ENCODE peak calls at places on chromosome 20, in nine cellular contexts. One of them, this sample, is unnamed.

GRCh38 chr20:59948828-59949720 is 8.9 kb downstream of the FAM217B start:
- DNase-seq in ELR: peak
- DNase-seq in BE2C: peak
- DNase-seq in NCI-H1436: peak
- DNase-seq in DMS153: peak
- DNase-seq in non-pigmented ciliary epithelial cell: peak
- DNase-seq in activated T-cell treated with anti-CD3 and anti-CD28 coated beads, Interleukin-2, amount 50 U/mL, for 72 hours: peak
- DNase-seq in activated CD8-positive, alpha-beta memory T cell treated with anti-CD3 and anti-CD28 coated beads for 4 hours: no peak
- DNase-seq in omental fat pad: no peak
- DNase-seq in this sample: peak

GRCh38 chr20:24438331-24438730 is 31.1 kb upstream of the SYNDIG1 start:
- DNase-seq in activated T-cell treated with anti-CD3 and anti-CD28 coated beads, Interleukin-2, amount 50 U/mL, for 72 hours: no peak
- DNase-seq in BE2C: no peak
- DNase-seq in ELR: no peak
- DNase-seq in NCI-H1436: no peak
- DNase-seq in activated CD8-positive, alpha-beta memory T cell treated with anti-CD3 and anti-CD28 coated beads for 4 hours: no peak
- DNase-seq in omental fat pad: no peak
- DNase-seq in DMS153: no peak
- DNase-seq in non-pigmented ciliary epithelial cell: no peak
- DNase-seq in this sample: no peak

GRCh38 chr20:22584922-22585785 is 782 bp upstream of the FOXA2 start:
- DNase-seq in ELR: no peak
- DNase-seq in non-pigmented ciliary epithelial cell: no peak
- DNase-seq in activated T-cell treated with anti-CD3 and anti-CD28 coated beads, Interleukin-2, amount 50 U/mL, for 72 hours: no peak
- DNase-seq in activated CD8-positive, alpha-beta memory T cell treated with anti-CD3 and anti-CD28 coated beads for 4 hours: no peak
- DNase-seq in omental fat pad: no peak
- DNase-seq in DMS153: no peak
- DNase-seq in NCI-H1436: peak
- DNase-seq in BE2C: no peak
- DNase-seq in this sample: peak

GRCh38 chr20:19244291-19244690 is 31.8 kb downstream of the SLC24A3 start:
- DNase-seq in NCI-H1436: no peak
- DNase-seq in omental fat pad: no peak
- DNase-seq in DMS153: no peak
- DNase-seq in non-pigmented ciliary epithelial cell: no peak
- DNase-seq in BE2C: no peak
- DNase-seq in activated CD8-positive, alpha-beta memory T cell treated with anti-CD3 and anti-CD28 coated beads for 4 hours: no peak
- DNase-seq in activated T-cell treated with anti-CD3 and anti-CD28 coated beads, Interleukin-2, amount 50 U/mL, for 72 hours: no peak
- DNase-seq in ELR: no peak
- DNase-seq in this sample: no peak

GRCh38 chr20:2219481-2220006 is 76.3 kb upstream of the TGM3 start:
- DNase-seq in BE2C: no peak
- DNase-seq in ELR: no peak
- DNase-seq in activated T-cell treated with anti-CD3 and anti-CD28 coated beads, Interleukin-2, amount 50 U/mL, for 72 hours: no peak
- DNase-seq in activated CD8-positive, alpha-beta memory T cell treated with anti-CD3 and anti-CD28 coated beads for 4 hours: no peak
- DNase-seq in DMS153: no peak
- DNase-seq in omental fat pad: no peak
- DNase-seq in non-pigmented ciliary epithelial cell: no peak
- DNase-seq in NCI-H1436: no peak
- DNase-seq in this sample: no peak

GRCh38 chr20:1130849-1131248 is 12.4 kb downstream of the PSMF1 start:
- DNase-seq in BE2C: no peak
- DNase-seq in DMS153: no peak
- DNase-seq in ELR: no peak
- DNase-seq in non-pigmented ciliary epithelial cell: no peak
- DNase-seq in NCI-H1436: no peak
- DNase-seq in activated T-cell treated with anti-CD3 and anti-CD28 coated beads, Interleukin-2, amount 50 U/mL, for 72 hours: no peak
- DNase-seq in omental fat pad: no peak
- DNase-seq in activated CD8-positive, alpha-beta memory T cell treated with anti-CD3 and anti-CD28 coated beads for 4 hours: no peak
- DNase-seq in this sample: no peak

GRCh38 chr20:56924976-56925695 is 296.0 kb downstream of the TFAP2C start:
- DNase-seq in DMS153: no peak
- DNase-seq in activated T-cell treated with anti-CD3 and anti-CD28 coated beads, Interleukin-2, amount 50 U/mL, for 72 hours: no peak
- DNase-seq in NCI-H1436: no peak
- DNase-seq in activated CD8-positive, alpha-beta memory T cell treated with anti-CD3 and anti-CD28 coated beads for 4 hours: no peak
- DNase-seq in non-pigmented ciliary epithelial cell: no peak
- DNase-seq in omental fat pad: no peak
- DNase-seq in ELR: no peak
- DNase-seq in BE2C: peak
- DNase-seq in this sample: no peak

GRCh38 chr20:10924628-10925266 is 250.9 kb upstream of the JAG1 start:
- DNase-seq in omental fat pad: no peak
- DNase-seq in DMS153: peak
- DNase-seq in ELR: peak
- DNase-seq in BE2C: no peak
- DNase-seq in activated T-cell treated with anti-CD3 and anti-CD28 coated beads, Interleukin-2, amount 50 U/mL, for 72 hours: no peak
- DNase-seq in activated CD8-positive, alpha-beta memory T cell treated with anti-CD3 and anti-CD28 coated beads for 4 hours: no peak
- DNase-seq in non-pigmented ciliary epithelial cell: no peak
- DNase-seq in NCI-H1436: peak
- DNase-seq in this sample: peak

GRCh38 chr20:48725589-48725991 is 102.2 kb downstream of the PREX1 start:
- DNase-seq in activated CD8-positive, alpha-beta memory T cell treated with anti-CD3 and anti-CD28 coated beads for 4 hours: no peak
- DNase-seq in NCI-H1436: no peak
- DNase-seq in BE2C: peak
- DNase-seq in ELR: peak
- DNase-seq in omental fat pad: no peak
- DNase-seq in activated T-cell treated with anti-CD3 and anti-CD28 coated beads, Interleukin-2, amount 50 U/mL, for 72 hours: no peak
- DNase-seq in DMS153: no peak
- DNase-seq in non-pigmented ciliary epithelial cell: no peak
- DNase-seq in this sample: no peak

GRCh38 chr20:44280387-44280786 is 30.6 kb downstream of the FITM2 start:
- DNase-seq in non-pigmented ciliary epithelial cell: no peak
- DNase-seq in activated T-cell treated with anti-CD3 and anti-CD28 coated beads, Interleukin-2, amount 50 U/mL, for 72 hours: no peak
- DNase-seq in activated CD8-positive, alpha-beta memory T cell treated with anti-CD3 and anti-CD28 coated beads for 4 hours: no peak
- DNase-seq in ELR: no peak
- DNase-seq in BE2C: no peak
- DNase-seq in NCI-H1436: no peak
- DNase-seq in omental fat pad: no peak
- DNase-seq in DMS153: no peak
- DNase-seq in this sample: no peak

GRCh38 chr20:47330933-47331708 is 25.4 kb downstream of the ZMYND8 start:
- DNase-seq in non-pigmented ciliary epithelial cell: no peak
- DNase-seq in omental fat pad: no peak
- DNase-seq in NCI-H1436: no peak
- DNase-seq in BE2C: no peak
- DNase-seq in ELR: peak
- DNase-seq in DMS153: no peak
- DNase-seq in activated T-cell treated with anti-CD3 and anti-CD28 coated beads, Interleukin-2, amount 50 U/mL, for 72 hours: no peak
- DNase-seq in activated CD8-positive, alpha-beta memory T cell treated with anti-CD3 and anti-CD28 coated beads for 4 hours: no peak
- DNase-seq in this sample: no peak

GRCh38 chr20:17916365-17916996 is 52.1 kb downstream of the SNX5 start:
- DNase-seq in DMS153: no peak
- DNase-seq in ELR: no peak
- DNase-seq in NCI-H1436: no peak
- DNase-seq in omental fat pad: no peak
- DNase-seq in activated T-cell treated with anti-CD3 and anti-CD28 coated beads, Interleukin-2, amount 50 U/mL, for 72 hours: no peak
- DNase-seq in BE2C: no peak
- DNase-seq in non-pigmented ciliary epithelial cell: no peak
- DNase-seq in activated CD8-positive, alpha-beta memory T cell treated with anti-CD3 and anti-CD28 coated beads for 4 hours: no peak
- DNase-seq in this sample: no peak

GRCh38 chr20:52446421-52447231 is 255.0 kb upstream of the ZFP64 start:
- DNase-seq in omental fat pad: no peak
- DNase-seq in activated T-cell treated with anti-CD3 and anti-CD28 coated beads, Interleukin-2, amount 50 U/mL, for 72 hours: no peak
- DNase-seq in DMS153: no peak
- DNase-seq in BE2C: peak
- DNase-seq in ELR: no peak
- DNase-seq in activated CD8-positive, alpha-beta memory T cell treated with anti-CD3 and anti-CD28 coated beads for 4 hours: no peak
- DNase-seq in NCI-H1436: no peak
- DNase-seq in non-pigmented ciliary epithelial cell: no peak
- DNase-seq in this sample: no peak

GRCh38 chr20:23039136-23039875 is 4.2 kb downstream of the SSTR4 start:
- DNase-seq in DMS153: no peak
- DNase-seq in ELR: no peak
- DNase-seq in activated T-cell treated with anti-CD3 and anti-CD28 coated beads, Interleukin-2, amount 50 U/mL, for 72 hours: no peak
- DNase-seq in NCI-H1436: no peak
- DNase-seq in activated CD8-positive, alpha-beta memory T cell treated with anti-CD3 and anti-CD28 coated beads for 4 hours: no peak
- DNase-seq in omental fat pad: no peak
- DNase-seq in non-pigmented ciliary epithelial cell: no peak
- DNase-seq in BE2C: no peak
- DNase-seq in this sample: no peak

GRCh38 chr20:45338121-45339030 is 9.8 kb downstream of the SDC4 start:
- DNase-seq in ELR: peak
- DNase-seq in BE2C: no peak
- DNase-seq in non-pigmented ciliary epithelial cell: no peak
- DNase-seq in activated CD8-positive, alpha-beta memory T cell treated with anti-CD3 and anti-CD28 coated beads for 4 hours: no peak
- DNase-seq in DMS153: no peak
- DNase-seq in activated T-cell treated with anti-CD3 and anti-CD28 coated beads, Interleukin-2, amount 50 U/mL, for 72 hours: no peak
- DNase-seq in omental fat pad: no peak
- DNase-seq in NCI-H1436: no peak
- DNase-seq in this sample: no peak

GRCh38 chr20:53869466-53870258 is 200.7 kb downstream of the BCAS1 start:
- DNase-seq in non-pigmented ciliary epithelial cell: peak
- DNase-seq in ELR: peak
- DNase-seq in DMS153: peak
- DNase-seq in NCI-H1436: peak
- DNase-seq in BE2C: peak
- DNase-seq in activated CD8-positive, alpha-beta memory T cell treated with anti-CD3 and anti-CD28 coated beads for 4 hours: no peak
- DNase-seq in activated T-cell treated with anti-CD3 and anti-CD28 coated beads, Interleukin-2, amount 50 U/mL, for 72 hours: peak
- DNase-seq in omental fat pad: no peak
- DNase-seq in this sample: no peak

GRCh38 chr20:63311186-63311832 is 18.3 kb downstream of the COL20A1 start:
- DNase-seq in non-pigmented ciliary epithelial cell: no peak
- DNase-seq in NCI-H1436: no peak
- DNase-seq in activated CD8-positive, alpha-beta memory T cell treated with anti-CD3 and anti-CD28 coated beads for 4 hours: no peak
- DNase-seq in DMS153: no peak
- DNase-seq in omental fat pad: no peak
- DNase-seq in activated T-cell treated with anti-CD3 and anti-CD28 coated beads, Interleukin-2, amount 50 U/mL, for 72 hours: no peak
- DNase-seq in BE2C: no peak
- DNase-seq in ELR: no peak
- DNase-seq in this sample: no peak

GRCh38 chr20:22560817-22561216 is 23.6 kb downstream of the FOXA2 start:
- DNase-seq in DMS153: no peak
- DNase-seq in non-pigmented ciliary epithelial cell: no peak
- DNase-seq in NCI-H1436: no peak
- DNase-seq in omental fat pad: no peak
- DNase-seq in ELR: no peak
- DNase-seq in activated CD8-positive, alpha-beta memory T cell treated with anti-CD3 and anti-CD28 coated beads for 4 hours: no peak
- DNase-seq in activated T-cell treated with anti-CD3 and anti-CD28 coated beads, Interleukin-2, amount 50 U/mL, for 72 hours: no peak
- DNase-seq in BE2C: no peak
- DNase-seq in this sample: no peak

GRCh38 chr20:37915800-37916570 is 13.1 kb downstream of the VSTM2L start:
- DNase-seq in DMS153: peak
- DNase-seq in activated T-cell treated with anti-CD3 and anti-CD28 coated beads, Interleukin-2, amount 50 U/mL, for 72 hours: no peak
- DNase-seq in ELR: no peak
- DNase-seq in BE2C: peak
- DNase-seq in activated CD8-positive, alpha-beta memory T cell treated with anti-CD3 and anti-CD28 coated beads for 4 hours: no peak
- DNase-seq in omental fat pad: no peak
- DNase-seq in non-pigmented ciliary epithelial cell: no peak
- DNase-seq in NCI-H1436: no peak
- DNase-seq in this sample: no peak